ENCODE peak calls at places on chromosome 20, in six cellular contexts. C is GM13976, Z is astrocyte of the cerebellum, F is pancreas, R is lung, I is Calu3. T is an unnamed sample.
A peak's percentile ranks its signal among the peaks of the same experiment; 100 is the strongest.

GRCh38 chr20:60642048-60642447 is 610.0 kb upstream of the CDH4 start:
- DNase-seq in R (no peak), C (no peak), F (no peak), I (no peak), Z (no peak), T (no peak)

GRCh38 chr20:3735768-3736167 is 3.3 kb downstream of the HSPA12B start:
- DNase-seq in Z (no peak), C (no peak), I (no peak), R (no peak), F (no peak), T (no peak)

GRCh38 chr20:62611012-62611411 is 31.3 kb upstream of the SLCO4A1 start:
- DNase-seq in F (no peak), R (no peak), I (no peak), C (no peak), Z (no peak), T (no peak)

GRCh38 chr20:63255911-63256704 is 1.8 kb upstream of the NKAIN4 start:
- DNase-seq in Z (no peak), F (no peak), R (no peak), I (no peak), C (no peak), T (no peak)

GRCh38 chr20:59340186-59340885 is 39.9 kb downstream of the EDN3 start:
- DNase-seq in I (no peak), C (no peak), R (no peak), F (no peak), Z (no peak), T (no peak)

GRCh38 chr20:50305636-50306477 is 115.2 kb downstream of the CEBPB start:
- DNase-seq in I (no peak), Z (no peak), R (no peak), F (no peak), C (no peak), T (no peak)

GRCh38 chr20:47792021-47792618 is 6.8 kb upstream of the SULF2 start:
- DNase-seq in I (peak; percentile 61), Z (peak; percentile 98), R (peak; percentile 33), C (no peak), F (peak; percentile 20), T (peak; percentile 15)

GRCh38 chr20:47672166-47672565 is 113.1 kb downstream of the SULF2 start:
- DNase-seq in Z (no peak), I (no peak), F (no peak), C (peak; percentile 16), R (no peak), T (no peak)

GRCh38 chr20:10637563-10637962 is 36.2 kb downstream of the JAG1 start:
- DNase-seq in I (no peak), Z (no peak), R (no peak), F (no peak), C (no peak), T (no peak)

GRCh38 chr20:41748051-41748450 is 129.9 kb upstream of the CHD6 start:
- DNase-seq in I (no peak), F (no peak), R (no peak), Z (no peak), C (no peak), T (no peak)

GRCh38 chr20:55678126-55678525 is 327.2 kb downstream of the CBLN4 start:
- DNase-seq in F (no peak), I (no peak), R (no peak), Z (no peak), C (no peak), T (no peak)

GRCh38 chr20:37378785-37379598 is 33.1 kb downstream of the SRC start:
- DNase-seq in R (no peak), C (no peak), F (no peak), I (peak; percentile 75), Z (peak; percentile 6), T (peak; percentile 46)

T was measured in RKO.